ENCODE peak calls at places on chromosomes 16 and 17, in five cellular contexts. E is A549, P is cardiac fibroblast, O is breast epithelium, L is heart right ventricle. C is an unnamed sample.

GRCh38 chr16:12095275-12096161 is 119.0 kb downstream of the SNX29 start:
- DNase-seq in E (peak; percentile 50), P (peak; percentile 77), O (peak; percentile 61), L (peak; percentile 69), C (peak; percentile 74)

GRCh38 chr16:24858219-24859041 is 12.7 kb downstream of the SLC5A11 start:
- DNase-seq in E (peak; percentile 62), P (peak; percentile 66), O (peak; percentile 59), L (peak; percentile 41), C (peak; percentile 71)

GRCh38 chr16:86195863-86196630 is 297.1 kb downstream of the IRF8 start:
- DNase-seq in E (no peak), P (peak; percentile 10), O (no peak), L (no peak), C (no peak)

GRCh38 chr17:40329981-40330794 is 21.2 kb downstream of the RARA start:
- DNase-seq in E (no peak), P (no peak), O (peak; percentile 74), L (peak; percentile 80), C (no peak)

GRCh38 chr17:79911430-79912399 is 72.5 kb upstream of the CBX4 start:
- DNase-seq in E (no peak), P (no peak), O (no peak), L (no peak), C (no peak)

GRCh38 chr17:10357768-10358167 is 15.0 kb downstream of the MYH13 start:
- DNase-seq in E (peak; percentile 51), P (no peak), O (no peak), L (no peak), C (no peak)

GRCh38 chr16:9297437-9298113 is 206.1 kb downstream of the HAPSTR1 start:
- DNase-seq in E (peak; percentile 36), P (no peak), O (no peak), L (peak; percentile 29), C (no peak)

GRCh38 chr16:25118851-25119584 is 7.5 kb downstream of the LCMT1 start:
- DNase-seq in E (no peak), P (no peak), O (no peak), L (no peak), C (no peak)

GRCh38 chr16:74775255-74775654 is 635 bp upstream of the FA2H start:
- DNase-seq in E (no peak), P (no peak), O (no peak), L (no peak), C (no peak)

GRCh38 chr16:13036600-13036999 is 135.2 kb downstream of the SHISA9 start:
- DNase-seq in E (peak; percentile 18), P (peak; percentile 22), O (no peak), L (peak; percentile 23), C (peak; percentile 38)

GRCh38 chr16:77459534-77460412 is 24.9 kb upstream of the ADAMTS18 start:
- DNase-seq in E (no peak), P (no peak), O (no peak), L (no peak), C (peak; percentile 71)

GRCh38 chr17:60311936-60312335 is 80.0 kb downstream of the USP32 start:
- DNase-seq in E (no peak), P (peak; percentile 81), O (no peak), L (no peak), C (peak; percentile 61)

DNA sequence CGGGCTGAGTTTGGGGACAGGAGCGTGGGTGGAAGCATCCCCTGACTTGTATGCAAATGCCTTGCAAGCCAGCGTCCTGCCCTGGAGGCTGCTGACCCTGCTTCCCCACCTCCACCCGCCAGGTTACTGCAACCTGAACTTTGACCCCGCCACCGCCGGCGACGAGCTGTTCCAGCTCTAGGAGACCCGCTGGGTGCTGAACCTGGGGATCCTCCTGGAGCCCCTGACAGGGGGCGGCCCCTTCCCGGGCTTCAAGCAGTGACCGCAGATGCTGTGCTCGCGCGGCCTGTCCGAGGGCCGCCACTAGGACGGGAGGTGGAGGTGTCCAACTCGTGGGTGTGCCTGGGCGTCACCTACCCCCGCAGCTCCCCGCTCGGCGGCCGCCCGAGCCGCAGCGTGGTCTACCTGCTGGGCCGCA is 10.7 kb upstream of the SLC16A5 start:
- DNase-seq in E (no peak), P (no peak), O (no peak), L (no peak), C (no peak)
- H3K4me3 ChIP-seq in E (no peak overlapping the region), P (no peak overlapping the region), O (peak overlapping the region; percentile 35), L (peak overlapping the region; percentile 24), C (peak overlapping the region; percentile 34)

GRCh38 chr17:50134206-50135110 is 4.5 kb upstream of the SAMD14 start:
- DNase-seq in E (no peak), P (no peak), O (no peak), L (no peak), C (no peak)
- TF ChIP-seq CTCF in E (no peak), P (no peak), O (no peak), L (no peak), C (peak; percentile 20)

GRCh38 chr16:4114257-4115208 is 1.7 kb downstream of the ADCY9 start:
- DNase-seq in E (no peak), P (no peak), O (no peak), L (peak; percentile 25), C (no peak)

GRCh38 chr16:4110065-4110464 is 6.2 kb downstream of the ADCY9 start:
- DNase-seq in E (no peak), P (no peak), O (no peak), L (no peak), C (no peak)

GRCh38 chr16:4110680-4111079 is 5.6 kb downstream of the ADCY9 start:
- DNase-seq in E (no peak), P (no peak), O (no peak), L (no peak), C (no peak)

GRCh38 chr16:4113358-4114256 is 2.6 kb downstream of the ADCY9 start:
- DNase-seq in E (no peak), P (peak; percentile 16), O (no peak), L (no peak), C (no peak)

DNA sequence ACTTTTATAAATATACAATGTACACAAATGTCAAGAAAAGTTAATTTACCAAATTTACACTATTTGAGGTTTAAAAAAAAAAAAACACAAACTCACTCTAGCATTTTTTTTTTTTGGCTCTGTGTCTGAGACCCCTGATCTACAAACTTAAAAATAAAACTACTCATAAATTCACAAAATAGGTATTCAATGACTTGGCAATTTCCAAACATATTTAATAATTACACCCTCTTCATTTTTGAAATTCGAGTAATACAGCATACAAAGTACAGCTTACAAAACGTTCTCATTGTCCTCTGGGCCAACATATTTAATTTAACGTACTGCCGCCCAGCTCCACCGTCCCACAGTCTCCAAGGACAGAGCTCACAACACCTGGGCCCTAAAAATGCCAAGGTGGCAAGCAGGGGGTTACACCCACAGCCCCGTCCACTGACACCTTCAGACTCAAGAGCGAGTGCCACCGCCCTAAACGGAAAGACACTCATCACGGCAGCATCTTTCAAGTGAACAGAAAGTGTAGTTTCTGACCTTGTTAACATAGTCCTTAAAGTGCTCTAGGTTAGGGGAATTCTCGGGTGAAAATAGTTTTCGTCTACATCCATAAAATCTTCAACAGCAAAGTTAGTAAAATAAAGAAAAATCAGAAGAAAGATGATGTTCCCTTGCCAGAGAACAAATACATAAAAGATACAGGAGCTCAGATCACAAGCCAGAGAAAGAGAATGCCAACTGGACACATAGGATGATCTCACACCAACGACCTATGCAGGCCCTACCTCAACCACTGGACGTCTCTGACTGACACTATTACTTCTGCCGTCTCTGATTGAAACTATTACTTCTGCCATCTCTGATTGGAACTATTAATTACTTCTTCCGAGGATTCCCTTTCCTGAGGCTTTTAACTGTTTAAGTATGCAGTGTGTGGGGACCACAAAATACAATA is 4.2 kb downstream of the ADCY9 start:
- DNase-seq in E (no peak), P (peak; percentile 22), O (no peak), L (no peak), C (peak; percentile 46)
- H3K4me3 ChIP-seq in E (peak overlapping the region; percentile 11), P (peak overlapping the region; percentile 25), O (peak overlapping the region; percentile 33), L (peak overlapping the region; percentile 32), C (peak overlapping the region; percentile 38)

DNA sequence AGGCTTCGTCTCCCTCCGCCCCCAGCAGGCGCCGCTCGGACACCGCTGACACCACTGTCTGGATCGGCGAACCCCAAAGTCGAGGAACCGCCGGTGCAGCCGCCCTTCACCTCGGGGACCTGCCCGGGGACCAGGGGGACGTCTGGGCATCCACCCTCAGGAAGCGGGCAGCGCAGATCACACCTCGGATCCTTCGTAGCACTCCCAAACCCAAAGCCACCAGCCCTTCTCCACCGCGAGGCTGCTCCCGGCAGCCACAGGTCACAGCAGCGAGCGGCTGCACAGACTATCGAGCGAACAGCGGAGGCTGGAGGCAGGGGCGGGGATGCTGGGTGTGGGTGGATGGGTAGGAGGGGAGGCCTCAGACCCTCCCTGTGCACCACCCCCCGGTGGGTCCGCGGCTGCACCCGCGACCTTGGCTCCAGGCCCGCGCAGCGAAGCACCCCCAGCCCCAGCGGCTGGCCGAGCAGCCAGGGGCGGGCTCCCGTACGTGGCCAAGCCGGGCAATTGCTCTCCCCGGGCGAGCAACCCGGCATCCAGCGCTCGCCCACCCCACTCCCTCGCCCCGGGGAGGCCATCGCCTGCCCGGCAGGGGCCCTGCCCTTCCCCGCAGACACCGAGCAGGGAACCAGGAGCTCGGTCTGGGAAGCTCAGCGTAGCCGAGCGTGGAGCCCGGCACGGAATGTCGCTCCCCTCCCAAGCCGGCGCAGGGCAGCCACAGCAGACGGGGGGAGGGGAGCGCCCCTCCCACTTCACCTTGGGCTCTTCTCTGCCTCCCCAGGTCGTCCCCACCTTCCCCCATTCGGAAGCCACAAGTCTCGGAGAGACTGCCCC is 1.0 kb downstream of the SDK2 start:
- DNase-seq in E (peak; percentile 90), P (no peak), O (no peak), L (peak; percentile 34), C (no peak)
- TF ChIP-seq CTCF in E (peak; percentile 61), P (peak; percentile 4), O (no peak), L (no peak), C (peak; percentile 9)

DNA sequence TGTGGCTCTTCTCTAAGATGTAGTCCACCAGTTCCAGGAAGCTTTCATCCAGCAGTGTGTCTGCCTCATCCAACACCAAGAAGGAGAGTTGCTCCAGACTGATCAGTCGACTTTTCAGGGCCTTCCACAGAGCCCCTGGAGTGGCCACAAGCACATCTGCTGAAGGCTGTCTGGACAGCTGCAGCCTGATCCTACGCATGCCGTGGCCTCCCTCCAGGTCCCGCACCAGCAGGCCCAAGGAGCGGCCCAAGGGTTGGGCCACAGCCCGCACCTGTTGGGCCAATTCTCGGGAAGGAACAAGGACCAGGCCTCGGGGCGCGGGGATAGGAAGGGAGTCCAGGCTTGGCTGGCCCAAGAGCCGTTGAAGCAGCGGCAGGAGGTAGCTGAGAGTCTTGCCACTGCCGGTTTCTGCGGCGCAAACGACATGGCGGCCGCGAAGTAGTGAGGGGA is 729 bp downstream of the DDX28 start:
- DNase-seq in E (no peak), P (no peak), O (no peak), L (no peak), C (no peak)
- H3K4me3 ChIP-seq in E (peak overlapping the region; percentile 99), P (peak overlapping the region; percentile 93), O (peak overlapping the region; percentile 97), L (peak overlapping the region; percentile 99), C (peak overlapping the region; percentile 99)

GRCh38 chr17:7982666-7983065 is 19.7 kb upstream of the GUCY2D start:
- DNase-seq in E (no peak), P (peak; percentile 66), O (no peak), L (no peak), C (peak; percentile 55)
- TF ChIP-seq CTCF in E (no peak), P (no peak), O (no peak), L (no peak), C (peak; percentile 42)

C was measured in choroid plexus epithelial cell.